ENCODE peak calls at places on chromosomes 11 and 22, in five cellular contexts. P is fibroblast of lung; L is CD8-positive, alpha-beta memory T cell; O is MM.1S; Q is keratinocyte. W is an unnamed sample.

GRCh38 chr11:62678433-62678769 is 472 bp downstream of the UBXN1 start:
- DNase-seq in L (no peak), O (no peak), P (no peak), Q (no peak), W (no peak)

GRCh38 chr22:49019737-49020136 is 807.9 kb downstream of the BRD1 start:
- DNase-seq in P (no peak), O (no peak), Q (no peak), L (no peak), W (no peak)

GRCh38 chr22:50270302-50271010 is at the start of gene MAPK11:
- DNase-seq in Q (no peak), O (peak; percentile 52), L (peak; percentile 77), P (peak; percentile 64), W (peak; percentile 54)

GRCh38 chr11:64060861-64061444 is 25.2 kb downstream of the FLRT1 start:
- DNase-seq in O (peak; percentile 52), Q (no peak), P (peak; percentile 3), L (peak; percentile 32), W (peak; percentile 67)

GRCh38 chr11:72333657-72334056 is 89.7 kb upstream of the PHOX2A start:
- DNase-seq in Q (no peak), P (peak; percentile 10), L (no peak), O (no peak), W (no peak)

GRCh38 chr11:105719073-105719846 is 109.4 kb downstream of the GRIA4 start:
- DNase-seq in P (peak; percentile 72), Q (no peak), L (no peak), O (no peak), W (no peak)

GRCh38 chr11:67409261-67409666 is 5.4 kb downstream of the TBC1D10C start:
- DNase-seq in P (no peak), O (peak; percentile 89), L (peak; percentile 83), Q (no peak), W (no peak)

GRCh38 chr11:119861160-119861559 is 132.2 kb upstream of the NECTIN1 start:
- DNase-seq in O (no peak), P (no peak), Q (no peak), L (no peak), W (no peak)

GRCh38 chr11:33620423-33621120 is 80.1 kb downstream of the C11orf91 start:
- DNase-seq in Q (no peak), O (no peak), L (no peak), P (peak; percentile 74), W (no peak)

GRCh38 chr11:45662665-45663485 is 2.5 kb downstream of the CHST1 start:
- DNase-seq in P (peak; percentile 88), O (peak; percentile 27), L (no peak), Q (no peak), W (no peak)

GRCh38 chr22:47681766-47682165 is 919.3 kb downstream of the TBC1D22A start:
- DNase-seq in L (no peak), Q (no peak), O (no peak), P (no peak), W (no peak)

GRCh38 chr11:64539711-64540420 is 51.2 kb upstream of the SLC22A12 start:
- DNase-seq in P (no peak), O (no peak), L (no peak), Q (no peak), W (no peak)

GRCh38 chr11:73243093-73243485 is 25.0 kb downstream of the P2RY2 start:
- DNase-seq in L (no peak), P (no peak), O (no peak), Q (no peak), W (no peak)

GRCh38 chr22:23180893-23181762 is 819 bp downstream of the BCR start:
- DNase-seq in Q (no peak), P (no peak), O (peak; percentile 42), L (peak; percentile 39), W (peak; percentile 53)

GRCh38 chr11:1226981-1227550 is 4.2 kb downstream of the MUC5B start:
- DNase-seq in L (no peak), O (no peak), P (no peak), Q (no peak), W (peak; percentile 16)

GRCh38 chr11:114259124-114259526 is 37.1 kb upstream of the NNMT start:
- DNase-seq in L (no peak), Q (no peak), P (no peak), O (no peak), W (peak; percentile 73)

DNA sequence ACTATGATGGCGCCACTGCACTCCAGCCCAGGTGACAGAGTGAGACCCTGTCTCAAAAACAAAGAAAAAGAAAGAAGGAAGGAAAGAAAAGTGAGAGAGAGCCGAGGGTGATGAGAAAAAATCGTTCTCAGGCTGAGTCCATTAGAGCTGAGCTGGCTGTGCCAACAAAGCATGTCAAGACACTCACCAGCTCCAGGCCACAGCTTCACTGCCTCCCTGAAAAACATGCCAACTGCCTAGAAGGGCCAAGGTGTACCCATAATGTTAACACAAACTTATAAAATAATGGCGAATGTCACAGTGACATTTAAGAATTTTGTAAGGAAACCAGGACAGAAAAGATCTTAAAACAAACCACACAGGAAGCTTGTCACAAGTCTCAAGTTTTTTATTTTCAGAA is 5.2 kb downstream of the TMEM121B start:
- DNase-seq in P (no peak), L (no peak), O (no peak), Q (no peak), W (no peak)
- H3K4me1 ChIP-seq in P (no peaks in the 10 kb centered on the region), L (peaks cover 56% of the 10 kb centered on the region), O (peaks cover 16% of the 10 kb centered on the region), Q (no peaks in the 10 kb centered on the region), W (peaks cover 2% of the 10 kb centered on the region)

GRCh38 chr11:3213659-3214419 is 4.8 kb downstream of the MRGPRG start:
- DNase-seq in O (no peak), P (no peak), L (no peak), Q (no peak), W (peak; percentile 5)

GRCh38 chr11:3215346-3216026 is 3.1 kb downstream of the MRGPRG start:
- DNase-seq in O (no peak), P (no peak), Q (no peak), L (no peak), W (no peak)

GRCh38 chr11:3214420-3214699 is 4.3 kb downstream of the MRGPRG start:
- DNase-seq in Q (no peak), O (no peak), L (no peak), P (no peak), W (no peak)

GRCh38 chr11:3217751-3218482 is 696 bp downstream of the MRGPRG start:
- DNase-seq in L (no peak), P (no peak), O (no peak), Q (no peak), W (peak; percentile 10)

DNA sequence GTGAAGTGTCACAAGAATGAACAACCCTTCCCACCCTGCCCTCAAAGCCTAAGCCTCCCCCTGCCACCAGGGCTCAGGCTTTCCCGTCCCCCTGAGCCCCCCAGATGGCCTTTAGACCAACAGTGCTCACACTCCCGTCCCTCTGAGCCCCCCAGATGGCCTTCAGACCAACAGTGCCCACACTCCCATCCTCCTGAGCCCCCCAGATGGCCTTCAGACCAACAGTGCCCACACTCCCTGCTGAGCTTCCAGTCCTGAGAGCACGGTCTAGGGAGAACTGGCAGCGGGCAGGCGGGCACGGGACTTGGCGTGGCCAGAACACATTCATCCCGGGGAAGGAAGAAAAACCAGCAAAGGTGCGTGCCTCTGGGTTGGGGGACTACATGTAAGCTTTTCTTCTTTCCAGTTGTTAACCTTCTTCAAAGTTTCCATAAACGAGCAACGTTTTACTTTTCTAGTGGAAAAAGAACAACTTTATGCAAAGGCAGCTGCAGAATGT is 2.5 kb downstream of the MRGPRG start:
- DNase-seq in Q (no peak), O (no peak), P (no peak), L (no peak), W (no peak)
- H3K27ac ChIP-seq in Q (no peak overlapping the region), O (no peak overlapping the region), P (no peak overlapping the region), L (no peak overlapping the region), W (no peak overlapping the region)

GRCh38 chr11:104129138-104129537 is 34.8 kb downstream of the PDGFD start:
- DNase-seq in Q (no peak), P (no peak), O (no peak), L (no peak), W (no peak)
- H3K4me1 ChIP-seq in Q (no peaks in the 10 kb centered on the region), P (no peaks in the 10 kb centered on the region), O (no peaks in the 10 kb centered on the region), L (no peaks in the 10 kb centered on the region), W (no peaks in the 10 kb centered on the region)

GRCh38 chr11:85076535-85077330 is 550.4 kb downstream of the DLG2 start:
- DNase-seq in Q (peak; percentile 35), O (peak; percentile 76), L (no peak), P (peak; percentile 23), W (no peak)
- H3K27ac ChIP-seq in Q (peak overlapping the region; percentile 63), O (peak overlapping the region; percentile 60), L (no peak overlapping the region), P (no peak overlapping the region), W (no peak overlapping the region)

DNA sequence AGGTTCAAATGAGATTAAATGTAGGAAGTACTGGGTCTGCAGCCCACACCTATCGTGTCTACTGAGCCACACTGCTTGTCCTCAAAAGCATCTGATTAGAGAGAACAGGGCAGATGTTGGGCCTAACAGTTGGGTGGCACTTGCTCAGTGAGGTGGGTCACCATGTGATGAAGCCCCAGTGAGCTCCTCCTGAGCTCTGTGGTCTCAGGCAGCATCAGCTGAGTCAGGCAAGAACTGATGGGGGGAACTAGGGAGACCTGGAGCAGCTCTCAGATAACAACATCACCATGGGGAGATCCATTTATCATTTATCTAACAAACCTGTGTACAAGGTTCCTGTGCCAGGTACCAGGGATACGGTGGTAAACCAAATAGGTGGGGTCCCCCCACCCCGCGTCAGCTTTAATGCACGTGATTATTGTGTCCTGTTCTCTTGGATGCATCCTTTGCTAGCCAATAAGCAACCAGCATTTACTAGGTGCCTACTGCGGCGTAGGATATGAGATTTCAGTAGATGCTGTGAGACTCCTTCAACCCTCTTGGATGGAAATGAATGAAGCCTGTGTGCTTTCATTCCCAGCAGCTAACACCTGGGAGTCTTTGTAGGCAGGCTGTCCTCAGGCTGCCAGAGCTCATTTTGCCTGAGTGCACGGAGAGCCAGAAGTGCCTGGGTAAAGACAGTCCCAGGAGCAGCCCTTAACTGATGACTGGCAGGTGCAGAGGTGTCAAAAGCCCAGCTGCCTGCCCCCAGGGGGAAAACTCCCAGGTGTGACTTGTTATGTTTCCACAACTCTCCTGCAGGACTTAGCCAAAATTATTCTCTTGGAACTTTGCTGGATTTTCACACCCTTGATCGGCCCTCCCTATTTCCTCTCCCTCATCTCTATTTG is 73.6 kb upstream of the NARS2 start:
- DNase-seq in Q (no peak), P (no peak), L (no peak), O (no peak), W (no peak)
- H3K4me1 ChIP-seq in Q (peaks cover 21% of the 10 kb centered on the region), P (peaks cover 7% of the 10 kb centered on the region), L (peaks cover 4% of the 10 kb centered on the region), O (no peaks in the 10 kb centered on the region), W (peaks cover 2% of the 10 kb centered on the region)

GRCh38 chr11:9982127-9982795 is 311.8 kb downstream of the SBF2 start:
- DNase-seq in Q (no peak), L (no peak), P (no peak), O (no peak), W (no peak)
- H3K27ac ChIP-seq in Q (peak overlapping the region; percentile 77), L (no peak overlapping the region), P (no peak overlapping the region), O (no peak overlapping the region), W (no peak overlapping the region)

DNA sequence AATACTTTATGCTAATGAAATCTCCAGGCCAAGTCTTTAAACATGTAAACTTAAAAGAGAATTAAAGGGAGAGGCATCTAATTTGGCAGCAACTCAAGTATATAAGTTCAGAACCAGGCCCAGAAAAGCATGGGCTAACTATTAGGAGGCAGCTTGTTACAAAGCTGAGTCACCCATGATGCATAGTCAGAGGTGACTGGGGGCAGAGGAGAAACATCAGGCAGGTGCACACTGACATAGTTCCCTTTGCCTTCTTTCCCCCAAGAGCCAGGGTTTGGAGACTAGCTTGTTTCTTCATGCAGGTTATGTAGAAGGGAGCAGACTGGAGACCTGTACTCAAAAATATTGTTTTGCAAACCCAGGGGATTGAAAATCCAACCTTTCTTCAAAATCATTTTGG is 619.0 kb downstream of the SOX6 start:
- DNase-seq in Q (no peak), P (peak; percentile 19), O (no peak), L (no peak), W (no peak)
- H3K4me1 ChIP-seq in Q (no peaks in the 10 kb centered on the region), P (no peaks in the 10 kb centered on the region), O (no peaks in the 10 kb centered on the region), L (no peaks in the 10 kb centered on the region), W (no peaks in the 10 kb centered on the region)

W was measured in ovary.